ENCODE peak calls at places on chromosomes 2 and 18, in six cellular contexts. K is KG1, O is PC-3, X is right cardiac atrium, J is astrocyte of the hippocampus, S is NCI-H526. H is an unnamed sample.

GRCh38 chr2:214679736-214680135 is 129.7 kb downstream of the BARD1 start:
- DNase-seq in K (no peak), O (no peak), X (no peak), J (no peak), S (no peak), H (no peak)

GRCh38 chr2:175766880-175767279 is 235.2 kb downstream of the LNPK start:
- DNase-seq in K (no peak), O (peak), X (no peak), J (peak), S (no peak), H (no peak)

GRCh38 chr18:49839012-49839411 is 25.7 kb upstream of the ACAA2 start:
- DNase-seq in K (no peak), O (peak), X (no peak), J (peak), S (no peak), H (no peak)

GRCh38 chr2:85999131-85999831 is 106.4 kb downstream of the POLR1A start:
- DNase-seq in K (peak), O (no peak), X (peak), J (peak), S (no peak), H (no peak)

GRCh38 chr2:120767486-120768005 is 31.9 kb downstream of the GLI2 start:
- DNase-seq in K (no peak), O (no peak), X (peak), J (no peak), S (no peak), H (no peak)

GRCh38 chr2:234566622-234567021 is 69.7 kb upstream of the ARL4C start:
- DNase-seq in K (no peak), O (no peak), X (no peak), J (no peak), S (no peak), H (no peak)

GRCh38 chr2:233846387-233847247 is 7.7 kb downstream of the HJURP start:
- DNase-seq in K (no peak), O (no peak), X (no peak), J (peak), S (no peak), H (no peak)

GRCh38 chr2:8884812-8885211 is 47.4 kb upstream of the KIDINS220 start:
- DNase-seq in K (no peak), O (no peak), X (no peak), J (no peak), S (no peak), H (no peak)

GRCh38 chr2:237208373-237209045 is 122.8 kb downstream of the COPS8 start:
- DNase-seq in K (no peak), O (no peak), X (no peak), J (peak), S (no peak), H (no peak)

GRCh38 chr2:60586081-60586480 is 32.6 kb upstream of the BCL11A start:
- DNase-seq in K (no peak), O (no peak), X (no peak), J (peak), S (no peak), H (no peak)

GRCh38 chr2:66489433-66489832 is 54.5 kb downstream of the MEIS1 start:
- DNase-seq in K (no peak), O (no peak), X (no peak), J (no peak), S (no peak), H (no peak)

GRCh38 chr18:23981369-23981768 is 33.2 kb upstream of the TTC39C start:
- DNase-seq in K (no peak), O (no peak), X (no peak), J (no peak), S (no peak), H (no peak)

GRCh38 chr2:148814143-148814852 is 60.7 kb upstream of the KIF5C start:
- DNase-seq in K (no peak), O (peak), X (no peak), J (peak), S (no peak), H (no peak)

GRCh38 chr2:119486886-119487285 is 37.4 kb downstream of the SCTR start:
- DNase-seq in K (no peak), O (no peak), X (no peak), J (peak), S (no peak), H (no peak)

GRCh38 chr2:73339171-73339678 is 45.9 kb upstream of the EGR4 start:
- DNase-seq in K (no peak), O (no peak), X (no peak), J (no peak), S (no peak), H (no peak)

GRCh38 chr2:191521608-191522208 is 156.2 kb upstream of the NABP1 start:
- DNase-seq in K (no peak), O (peak), X (no peak), J (peak), S (peak), H (no peak)

GRCh38 chr2:237662671-237663093 is 35.3 kb downstream of the LRRFIP1 start:
- DNase-seq in K (no peak), O (peak), X (peak), J (peak), S (peak), H (peak)

GRCh38 chr2:121699421-121700328 is 37.0 kb downstream of the NIFK start:
- DNase-seq in K (peak), O (peak), X (no peak), J (peak), S (no peak), H (no peak)

GRCh38 chr2:196459539-196459938 is 180.0 kb upstream of the CCDC150 start:
- DNase-seq in K (no peak), O (peak), X (no peak), J (peak), S (no peak), H (no peak)

GRCh38 chr18:40055262-40055661 is 1899.8 kb upstream of the PIK3C3 start:
- DNase-seq in K (no peak), O (no peak), X (no peak), J (no peak), S (no peak), H (no peak)

GRCh38 chr2:189522435-189523151 is 58.0 kb downstream of the SLC40A1 start:
- DNase-seq in K (no peak), O (no peak), X (no peak), J (no peak), S (peak), H (no peak)

GRCh38 chr2:238379096-238379810 is 47.5 kb upstream of the ASB1 start:
- DNase-seq in K (peak), O (peak), X (no peak), J (peak), S (no peak), H (no peak)

GRCh38 chr2:3159801-3160545 is 217.6 kb downstream of the EIPR1 start:
- DNase-seq in K (no peak), O (no peak), X (peak), J (no peak), S (no peak), H (no peak)

GRCh38 chr18:48475635-48476549 is 62.9 kb upstream of the CTIF start:
- DNase-seq in K (peak), O (peak), X (peak), J (peak), S (peak), H (peak)

H was measured in left cardiac atrium.